ENCODE peak calls at places on chromosomes 7 and 10, in four cellular contexts. One of them, this sample, is unnamed.

GRCh38 chr7:138654616-138655015 is 46.5 kb downstream of the SVOPL start:
- DNase-seq in H1: no peak
- DNase-seq in A549: no peak
- DNase-seq in heart left ventricle: no peak
- DNase-seq in this sample: no peak

GRCh38 chr10:58820862-58821559 is 308.3 kb downstream of the BICC1 start:
- DNase-seq in A549: no peak
- DNase-seq in heart left ventricle: no peak
- DNase-seq in H1: no peak
- DNase-seq in this sample: no peak

GRCh38 chr10:12975266-12975665 is 26.2 kb downstream of the CCDC3 start:
- DNase-seq in A549: peak; percentile 16
- DNase-seq in heart left ventricle: no peak
- DNase-seq in H1: no peak
- DNase-seq in this sample: no peak

GRCh38 chr7:157888579-157888978 is 551.8 kb downstream of the DNAJB6 start:
- DNase-seq in heart left ventricle: no peak
- DNase-seq in H1: no peak
- DNase-seq in A549: no peak
- DNase-seq in this sample: no peak

GRCh38 chr7:46385662-46386309 is 464.7 kb upstream of the IGFBP3 start:
- DNase-seq in H1: no peak
- DNase-seq in A549: peak; percentile 31
- DNase-seq in heart left ventricle: no peak
- DNase-seq in this sample: no peak

GRCh38 chr10:112954974-112955735 is 5.1 kb downstream of the TCF7L2 start:
- DNase-seq in A549: no peak
- DNase-seq in heart left ventricle: no peak
- DNase-seq in H1: no peak
- DNase-seq in this sample: no peak

GRCh38 chr10:78563224-78563764 is 505.5 kb upstream of the ZMIZ1 start:
- DNase-seq in heart left ventricle: no peak
- DNase-seq in A549: no peak
- DNase-seq in H1: no peak
- DNase-seq in this sample: no peak

GRCh38 chr10:9709849-9710248 is 1307.8 kb upstream of the CELF2 start:
- DNase-seq in A549: no peak
- DNase-seq in H1: no peak
- DNase-seq in heart left ventricle: no peak
- DNase-seq in this sample: no peak

GRCh38 chr10:72024596-72024995 is 60.4 kb downstream of the CHST3 start:
- DNase-seq in A549: no peak
- DNase-seq in H1: no peak
- DNase-seq in heart left ventricle: no peak
- DNase-seq in this sample: no peak

GRCh38 chr7:13288516-13288915 is 601.1 kb downstream of the ARL4A start:
- DNase-seq in heart left ventricle: no peak
- DNase-seq in H1: no peak
- DNase-seq in A549: no peak
- DNase-seq in this sample: no peak

GRCh38 chr7:81621893-81622292 is 148.0 kb downstream of the HGF start:
- DNase-seq in H1: no peak
- DNase-seq in heart left ventricle: no peak
- DNase-seq in A549: no peak
- DNase-seq in this sample: no peak

GRCh38 chr10:97427571-97428179 is 1.7 kb downstream of the PGAM1 start:
- DNase-seq in A549: no peak
- DNase-seq in H1: peak; percentile 65
- DNase-seq in heart left ventricle: no peak
- DNase-seq in this sample: no peak

GRCh38 chr10:107855933-107856332 is 691.4 kb upstream of the SORCS1 start:
- DNase-seq in A549: no peak
- DNase-seq in heart left ventricle: no peak
- DNase-seq in H1: no peak
- DNase-seq in this sample: no peak

GRCh38 chr10:125084191-125085186 is 75.9 kb downstream of the CTBP2 start:
- DNase-seq in heart left ventricle: peak; percentile 86
- DNase-seq in H1: peak; percentile 38
- DNase-seq in A549: peak; percentile 99
- DNase-seq in this sample: peak; percentile 83

GRCh38 chr7:2478387-2478760 is 2.2 kb upstream of the GRIFIN start:
- DNase-seq in H1: no peak
- DNase-seq in A549: no peak
- DNase-seq in heart left ventricle: peak; percentile 85
- DNase-seq in this sample: no peak

GRCh38 chr10:49134327-49134726 is 506 bp upstream of the FAM170B start:
- DNase-seq in H1: no peak
- DNase-seq in heart left ventricle: no peak
- DNase-seq in A549: no peak
- DNase-seq in this sample: no peak

GRCh38 chr10:73923935-73924598 is 13.1 kb downstream of the PLAU start:
- DNase-seq in A549: no peak
- DNase-seq in heart left ventricle: no peak
- DNase-seq in H1: no peak
- DNase-seq in this sample: no peak
- TF ChIP-seq POLR2A in A549: no peak
- TF ChIP-seq POLR2A in heart left ventricle: no peak
- TF ChIP-seq POLR2A in H1: no peak
- TF ChIP-seq POLR2A in this sample: no peak

GRCh38 chr10:69629519-69629896 is 539 bp upstream of the FAM241B start:
- DNase-seq in H1: no peak
- DNase-seq in A549: no peak
- DNase-seq in heart left ventricle: no peak
- DNase-seq in this sample: no peak

GRCh38 chr10:69628876-69629275 is 1.2 kb upstream of the FAM241B start:
- DNase-seq in H1: no peak
- DNase-seq in A549: no peak
- DNase-seq in heart left ventricle: no peak
- DNase-seq in this sample: no peak

GRCh38 chr10:69630651-69631400 is 779 bp downstream of the FAM241B start:
- DNase-seq in H1: no peak
- DNase-seq in heart left ventricle: no peak
- DNase-seq in A549: no peak
- DNase-seq in this sample: no peak

GRCh38 chr10:69631566-69631965 is 1.5 kb downstream of the FAM241B start:
- DNase-seq in H1: no peak
- DNase-seq in heart left ventricle: no peak
- DNase-seq in A549: no peak
- DNase-seq in this sample: no peak

GRCh38 chr10:69629897-69630650 is at the start of gene FAM241B:
- DNase-seq in A549: peak; percentile 82
- DNase-seq in H1: no peak
- DNase-seq in heart left ventricle: peak; percentile 60
- DNase-seq in this sample: peak; percentile 66
- TF ChIP-seq POLR2A in A549: peak; percentile 43
- TF ChIP-seq POLR2A in H1: peak; percentile 71
- TF ChIP-seq POLR2A in heart left ventricle: no peak
- TF ChIP-seq POLR2A in this sample: no peak

DNA sequence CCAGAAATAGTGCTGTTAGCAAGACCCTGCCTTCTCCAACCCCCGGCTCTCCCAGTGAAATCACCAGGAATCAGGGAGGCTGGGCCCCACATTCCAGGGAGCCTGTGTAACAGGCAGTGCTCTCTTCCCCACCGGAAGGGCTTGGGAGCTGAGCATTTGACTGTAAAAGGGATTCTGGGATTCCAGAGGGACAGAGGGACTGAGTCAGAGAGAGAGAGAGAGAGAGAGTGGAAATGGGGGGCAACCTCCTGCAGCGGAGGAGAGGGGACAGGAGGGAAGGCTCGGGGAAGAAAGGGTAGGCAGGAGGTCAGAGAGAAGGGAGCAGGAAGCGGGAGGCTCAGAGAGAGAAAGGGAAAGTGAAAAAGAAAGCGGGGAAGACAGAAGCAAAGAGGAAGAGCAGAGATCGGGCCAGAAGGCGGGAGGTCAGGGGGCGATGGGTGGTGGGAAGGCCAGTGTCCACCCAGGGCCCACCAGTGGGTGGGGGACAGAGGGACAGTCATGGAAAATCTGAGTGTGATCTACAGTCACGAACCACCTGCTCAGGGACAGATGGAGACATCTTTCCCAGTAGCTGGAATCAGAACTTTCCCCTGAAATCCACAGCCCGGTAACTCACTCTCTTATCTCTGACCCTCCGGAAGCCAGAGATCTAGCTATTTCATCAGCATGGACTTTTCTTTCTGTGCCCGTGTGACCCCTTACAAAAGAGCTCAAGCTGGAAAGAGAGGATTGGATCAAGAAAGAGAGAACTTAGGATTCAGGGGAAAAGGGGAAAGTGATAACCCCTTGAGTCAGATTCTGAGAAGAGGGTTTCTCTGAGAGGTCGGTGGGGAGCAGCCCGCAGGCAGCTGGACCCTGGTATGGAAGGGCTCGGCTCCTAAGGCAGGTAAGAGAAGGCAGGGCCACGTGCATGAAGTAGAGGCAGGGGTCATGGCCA is 4.6 kb upstream of the SERPINE1 start:
- DNase-seq in H1: peak; percentile 70
- DNase-seq in A549: peak; percentile 89
- DNase-seq in heart left ventricle: peak; percentile 88
- DNase-seq in this sample: peak; percentile 88
- TF ChIP-seq POLR2A in H1: no peak
- TF ChIP-seq POLR2A in A549: peak; percentile 17
- TF ChIP-seq POLR2A in heart left ventricle: no peak
- TF ChIP-seq POLR2A in this sample: peak; percentile 62

GRCh38 chr10:103350522-103351260 is at the start of gene PCGF6:
- DNase-seq in H1: peak; percentile 70
- DNase-seq in A549: peak; percentile 90
- DNase-seq in heart left ventricle: peak; percentile 86
- DNase-seq in this sample: peak; percentile 88
- TF ChIP-seq POLR2A in H1: peak; percentile 56
- TF ChIP-seq POLR2A in A549: peak; percentile 71
- TF ChIP-seq POLR2A in heart left ventricle: peak; percentile 25
- TF ChIP-seq POLR2A in this sample: no peak

DNA sequence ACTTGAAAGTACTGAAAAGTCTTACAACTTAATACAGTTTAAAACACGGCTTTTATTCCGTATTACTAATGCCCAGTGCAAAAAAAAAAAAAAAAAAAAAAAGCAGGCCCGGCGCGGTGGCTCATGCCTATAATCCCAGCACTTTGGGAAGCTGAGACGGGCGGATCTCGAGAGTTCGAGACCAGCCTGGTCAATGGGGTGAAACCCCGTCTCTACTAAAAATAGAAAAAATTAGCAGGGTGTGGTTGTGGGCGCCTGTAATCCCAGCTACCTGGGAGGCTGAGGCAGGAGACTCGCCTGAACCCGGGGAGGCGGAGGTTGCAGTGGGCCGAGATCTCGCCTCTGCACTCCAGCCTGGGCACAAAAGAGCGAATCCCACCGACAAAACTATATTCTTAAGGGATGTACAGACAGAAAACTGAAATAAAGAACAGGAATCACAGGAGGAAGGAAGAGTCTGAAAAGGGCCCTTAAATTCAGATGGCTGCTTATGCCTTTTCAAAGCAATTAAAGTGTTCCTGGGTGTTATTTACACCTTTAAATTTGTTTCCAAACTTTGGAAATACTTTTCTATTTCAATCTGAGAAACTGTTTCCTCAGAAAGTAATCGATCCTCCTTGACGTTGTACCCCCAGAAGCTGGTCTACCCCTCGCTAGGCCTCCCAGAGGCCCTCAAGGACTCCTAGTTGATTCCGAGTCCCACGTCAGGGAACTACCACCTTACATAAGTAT is 2.1 kb upstream of the KMT2E start:
- DNase-seq in H1: no peak
- DNase-seq in A549: no peak
- DNase-seq in heart left ventricle: peak; percentile 38
- DNase-seq in this sample: peak; percentile 52
- TF ChIP-seq POLR2A in H1: no peak
- TF ChIP-seq POLR2A in A549: no peak
- TF ChIP-seq POLR2A in heart left ventricle: no peak
- TF ChIP-seq POLR2A in this sample: no peak

DNA sequence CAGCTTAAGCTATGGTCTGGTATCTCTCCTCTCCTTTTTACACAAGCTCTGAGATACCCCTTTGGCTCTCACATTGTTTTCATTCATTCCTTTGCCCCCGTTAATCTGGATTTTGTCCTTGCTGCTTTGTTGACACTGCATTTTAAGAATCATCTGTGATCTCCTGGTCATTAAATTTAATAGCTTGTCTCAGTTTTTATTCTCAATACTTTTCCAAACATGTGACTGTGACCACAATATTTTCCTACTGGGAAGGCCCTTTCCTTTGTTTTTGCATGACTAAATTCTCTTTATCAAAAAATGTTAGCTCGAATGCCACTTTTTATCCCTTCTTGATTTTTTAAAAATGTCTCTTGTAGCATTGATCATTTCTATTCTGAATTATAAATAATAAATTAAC is 171.2 kb downstream of the SUGCT start:
- DNase-seq in A549: no peak
- DNase-seq in H1: no peak
- DNase-seq in heart left ventricle: no peak
- DNase-seq in this sample: no peak
- TF ChIP-seq POLR2A in A549: no peak
- TF ChIP-seq POLR2A in H1: no peak
- TF ChIP-seq POLR2A in heart left ventricle: no peak
- TF ChIP-seq POLR2A in this sample: no peak

GRCh38 chr7:130878785-130879184 is 144.8 kb upstream of the KLF14 start:
- DNase-seq in H1: no peak
- DNase-seq in A549: no peak
- DNase-seq in heart left ventricle: no peak
- DNase-seq in this sample: no peak
- TF ChIP-seq POLR2A in H1: no peak
- TF ChIP-seq POLR2A in A549: no peak
- TF ChIP-seq POLR2A in heart left ventricle: no peak
- TF ChIP-seq POLR2A in this sample: no peak

DNA sequence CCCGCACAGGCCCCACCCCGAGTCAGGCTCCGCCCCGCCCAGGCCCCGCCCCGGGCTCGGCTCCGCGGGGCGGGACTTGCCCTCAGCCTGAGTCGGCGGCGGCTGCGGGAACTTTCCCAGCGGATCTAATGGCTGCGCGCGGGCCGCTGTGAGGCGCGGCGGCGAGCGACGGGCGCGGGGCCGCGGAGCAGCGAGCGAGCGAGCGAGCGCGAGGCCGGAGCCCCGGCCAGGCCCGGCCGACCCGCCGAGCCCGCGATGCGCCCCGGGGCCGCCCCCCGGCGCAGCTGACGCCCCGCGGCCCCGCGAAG is at the start of gene INPP5A:
- DNase-seq in A549: no peak
- DNase-seq in heart left ventricle: no peak
- DNase-seq in H1: no peak
- DNase-seq in this sample: no peak
- TF ChIP-seq POLR2A in A549: peak; percentile 70
- TF ChIP-seq POLR2A in heart left ventricle: peak; percentile 71
- TF ChIP-seq POLR2A in H1: peak; percentile 77
- TF ChIP-seq POLR2A in this sample: peak; percentile 72

DNA sequence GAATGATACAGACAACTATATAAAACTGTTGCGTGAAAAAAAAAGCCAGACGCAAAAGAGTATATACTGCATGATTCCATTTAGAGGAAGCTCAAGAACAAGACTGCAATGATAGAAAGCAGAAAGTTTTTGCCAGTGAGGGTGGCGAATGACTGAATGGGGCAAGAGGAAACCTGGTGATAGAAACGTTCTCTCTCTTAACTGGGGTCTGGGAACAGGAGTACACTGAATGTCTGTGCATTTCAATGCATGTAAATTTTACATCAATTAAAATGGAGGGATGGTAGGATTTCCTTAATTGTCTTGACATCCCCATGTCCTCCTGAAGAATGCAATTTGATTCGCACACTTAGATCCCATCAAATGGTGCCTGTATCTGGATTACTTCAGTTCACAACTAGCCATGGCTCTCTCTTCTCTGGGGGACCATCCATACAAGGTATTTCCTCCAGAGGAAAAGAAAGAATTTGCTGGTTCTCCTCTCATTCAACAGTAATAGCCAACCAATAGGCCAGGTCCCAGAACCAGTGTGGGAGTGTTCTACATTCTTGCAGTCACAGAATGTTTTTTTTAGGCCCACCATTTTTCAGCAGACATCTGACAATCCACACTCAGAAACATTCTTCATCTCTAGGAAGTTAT is 221.0 kb upstream of the KLF14 start:
- DNase-seq in H1: no peak
- DNase-seq in A549: no peak
- DNase-seq in heart left ventricle: no peak
- DNase-seq in this sample: no peak
- TF ChIP-seq POLR2A in H1: no peak
- TF ChIP-seq POLR2A in A549: no peak
- TF ChIP-seq POLR2A in heart left ventricle: no peak
- TF ChIP-seq POLR2A in this sample: no peak

This sample was measured in ovary.